ENCODE peak calls at places on chromosomes 5 and 9, in six cellular contexts. One of them, this sample, is unnamed.

GRCh38 chr5:148684528-148684927 is 30.2 kb upstream of the HTR4 start:
- DNase-seq in HT1080: peak; percentile 13
- DNase-seq in NCI-H345: no peak
- DNase-seq in tibial artery: no peak
- DNase-seq in T-helper 17 cell: no peak
- DNase-seq in GM12865: no peak
- DNase-seq in this sample: no peak

GRCh38 chr5:41334758-41335157 is 121.4 kb upstream of the C6 start:
- DNase-seq in HT1080: no peak
- DNase-seq in NCI-H345: no peak
- DNase-seq in tibial artery: no peak
- DNase-seq in T-helper 17 cell: no peak
- DNase-seq in GM12865: peak; percentile 22
- DNase-seq in this sample: no peak

GRCh38 chr5:157729858-157730257 is 1.4 kb upstream of the THG1L start:
- DNase-seq in HT1080: no peak
- DNase-seq in NCI-H345: no peak
- DNase-seq in tibial artery: no peak
- DNase-seq in T-helper 17 cell: no peak
- DNase-seq in GM12865: peak; percentile 86
- DNase-seq in this sample: no peak

GRCh38 chr9:38108326-38108725 is 39.3 kb upstream of the SHB start:
- DNase-seq in HT1080: no peak
- DNase-seq in NCI-H345: no peak
- DNase-seq in tibial artery: no peak
- DNase-seq in T-helper 17 cell: no peak
- DNase-seq in GM12865: no peak
- DNase-seq in this sample: no peak

GRCh38 chr5:142915840-142916424 is 145.8 kb downstream of the ARHGAP26 start:
- DNase-seq in HT1080: peak; percentile 59
- DNase-seq in NCI-H345: peak; percentile 21
- DNase-seq in tibial artery: no peak
- DNase-seq in T-helper 17 cell: no peak
- DNase-seq in GM12865: peak; percentile 57
- DNase-seq in this sample: peak; percentile 26

GRCh38 chr5:133240425-133241091 is 188.7 kb downstream of the HSPA4 start:
- DNase-seq in HT1080: peak; percentile 98
- DNase-seq in NCI-H345: peak; percentile 25
- DNase-seq in tibial artery: peak; percentile 35
- DNase-seq in T-helper 17 cell: no peak
- DNase-seq in GM12865: peak; percentile 90
- DNase-seq in this sample: peak; percentile 74

GRCh38 chr5:150589791-150590601 is 50.5 kb upstream of the SYNPO start:
- DNase-seq in HT1080: no peak
- DNase-seq in NCI-H345: no peak
- DNase-seq in tibial artery: peak; percentile 79
- DNase-seq in T-helper 17 cell: no peak
- DNase-seq in GM12865: peak; percentile 74
- DNase-seq in this sample: no peak

GRCh38 chr5:133995903-133996563 is 8.7 kb downstream of the VDAC1 start:
- DNase-seq in HT1080: no peak
- DNase-seq in NCI-H345: no peak
- DNase-seq in tibial artery: no peak
- DNase-seq in T-helper 17 cell: no peak
- DNase-seq in GM12865: no peak
- DNase-seq in this sample: no peak

GRCh38 chr9:137365056-137365455 is 57.9 kb downstream of the EXD3 start:
- DNase-seq in HT1080: no peak
- DNase-seq in NCI-H345: no peak
- DNase-seq in tibial artery: no peak
- DNase-seq in T-helper 17 cell: no peak
- DNase-seq in GM12865: no peak
- DNase-seq in this sample: no peak

GRCh38 chr5:161676109-161676508 is 9.4 kb upstream of the GABRA6 start:
- DNase-seq in HT1080: peak; percentile 3
- DNase-seq in NCI-H345: no peak
- DNase-seq in tibial artery: no peak
- DNase-seq in T-helper 17 cell: no peak
- DNase-seq in GM12865: peak; percentile 30
- DNase-seq in this sample: peak; percentile 26

GRCh38 chr5:17022296-17022695 is 86.2 kb upstream of the MYO10 start:
- DNase-seq in HT1080: peak; percentile 39
- DNase-seq in NCI-H345: no peak
- DNase-seq in tibial artery: no peak
- DNase-seq in T-helper 17 cell: no peak
- DNase-seq in GM12865: peak; percentile 11
- DNase-seq in this sample: no peak

GRCh38 chr5:151595411-151595826 is 4.3 kb upstream of the FAT2 start:
- DNase-seq in HT1080: peak; percentile 22
- DNase-seq in NCI-H345: no peak
- DNase-seq in tibial artery: no peak
- DNase-seq in T-helper 17 cell: no peak
- DNase-seq in GM12865: no peak
- DNase-seq in this sample: no peak

GRCh38 chr9:131179561-131180219 is 54.3 kb downstream of the NUP214 start:
- DNase-seq in HT1080: peak; percentile 46
- DNase-seq in NCI-H345: no peak
- DNase-seq in tibial artery: no peak
- DNase-seq in T-helper 17 cell: no peak
- DNase-seq in GM12865: peak; percentile 18
- DNase-seq in this sample: no peak

GRCh38 chr9:78439866-78440830 is 143.2 kb downstream of the PSAT1 start:
- DNase-seq in HT1080: no peak
- DNase-seq in NCI-H345: no peak
- DNase-seq in tibial artery: no peak
- DNase-seq in T-helper 17 cell: no peak
- DNase-seq in GM12865: no peak
- DNase-seq in this sample: no peak

GRCh38 chr5:179292681-179293080 is 52.6 kb downstream of the ADAMTS2 start:
- DNase-seq in HT1080: no peak
- DNase-seq in NCI-H345: no peak
- DNase-seq in tibial artery: no peak
- DNase-seq in T-helper 17 cell: no peak
- DNase-seq in GM12865: no peak
- DNase-seq in this sample: no peak

GRCh38 chr9:120152295-120152694 is 427.7 kb downstream of the CDK5RAP2 start:
- DNase-seq in HT1080: peak; percentile 19
- DNase-seq in NCI-H345: peak; percentile 52
- DNase-seq in tibial artery: no peak
- DNase-seq in T-helper 17 cell: no peak
- DNase-seq in GM12865: no peak
- DNase-seq in this sample: no peak

GRCh38 chr9:115107701-115108100 is 10.3 kb downstream of the TNC start:
- DNase-seq in HT1080: no peak
- DNase-seq in NCI-H345: no peak
- DNase-seq in tibial artery: no peak
- DNase-seq in T-helper 17 cell: no peak
- DNase-seq in GM12865: no peak
- DNase-seq in this sample: no peak

GRCh38 chr9:31251386-31251785 is 1133.1 kb upstream of the ACO1 start:
- DNase-seq in HT1080: no peak
- DNase-seq in NCI-H345: no peak
- DNase-seq in tibial artery: no peak
- DNase-seq in T-helper 17 cell: no peak
- DNase-seq in GM12865: no peak
- DNase-seq in this sample: no peak

GRCh38 chr5:60349891-60350415 is 350.0 kb downstream of the DEPDC1B start:
- DNase-seq in HT1080: no peak
- DNase-seq in NCI-H345: no peak
- DNase-seq in tibial artery: no peak
- DNase-seq in T-helper 17 cell: no peak
- DNase-seq in GM12865: no peak
- DNase-seq in this sample: no peak

GRCh38 chr9:106846847-106847246 is 16.1 kb upstream of the ZNF462 start:
- DNase-seq in HT1080: peak; percentile 87
- DNase-seq in NCI-H345: no peak
- DNase-seq in tibial artery: no peak
- DNase-seq in T-helper 17 cell: no peak
- DNase-seq in GM12865: no peak
- DNase-seq in this sample: no peak

This sample was measured in SHP77.